ENCODE peak calls at places on chromosomes 2 and 18, in five cellular contexts. J is GM06990, G is tibial artery, N is MCF 10A, K is epithelial cell of esophagus. F is an unnamed sample.

GRCh38 chr2:172985139-172985874 is 90.3 kb upstream of the MAP3K20 start:
- DNase-seq in G (peak), J (no peak), N (peak), K (peak), F (no peak)

GRCh38 chr2:16020389-16021008 is 80.1 kb downstream of the MYCN start:
- DNase-seq in N (no peak), K (no peak), G (no peak), J (no peak), F (no peak)

GRCh38 chr2:85132834-85133637 is at the start of gene TCF7L1:
- DNase-seq in G (peak), K (peak), J (peak), N (peak), F (peak)

GRCh38 chr2:120879401-120880295 is 144.0 kb downstream of the GLI2 start:
- DNase-seq in J (no peak), K (no peak), G (peak), N (no peak), F (no peak)

GRCh38 chr2:65382776-65383357 is 49.5 kb downstream of the SPRED2 start:
- DNase-seq in G (peak), J (peak), N (peak), K (peak), F (no peak)

GRCh38 chr18:79679552-79680099 is at the start of gene CTDP1:
- DNase-seq in K (peak), J (no peak), N (peak), G (peak), F (peak)

GRCh38 chr2:146844226-146844990 is 1000.4 kb upstream of the ACVR2A start:
- DNase-seq in G (no peak), J (no peak), K (peak), N (peak), F (no peak)

GRCh38 chr2:113175101-113175628 is 1.4 kb downstream of the PSD4 start:
- DNase-seq in G (peak), J (peak), N (no peak), K (no peak), F (no peak)

GRCh38 chr18:55268629-55269275 is 309.5 kb upstream of the CCDC68 start:
- DNase-seq in N (no peak), G (no peak), J (no peak), K (no peak), F (no peak)

GRCh38 chr2:54660752-54661151 is 62.7 kb upstream of the EML6 start:
- DNase-seq in G (no peak), J (no peak), K (no peak), N (no peak), F (no peak)
- TF ChIP-seq CTCF in G (no peak), J (no peak), K (no peak), N (no peak), F (no peak)

GRCh38 chr2:219296142-219296541 is 13.1 kb downstream of the PTPRN start:
- DNase-seq in G (no peak), K (no peak), N (no peak), J (no peak), F (no peak)

GRCh38 chr2:219298759-219299371 is 10.3 kb downstream of the PTPRN start:
- DNase-seq in N (peak), J (peak), K (peak), G (peak), F (peak)

GRCh38 chr2:219296631-219297391 is 12.4 kb downstream of the PTPRN start:
- DNase-seq in G (no peak), N (no peak), K (no peak), J (no peak), F (no peak)

GRCh38 chr2:219299372-219299760 is 9.8 kb downstream of the PTPRN start:
- DNase-seq in G (no peak), J (no peak), K (no peak), N (no peak), F (no peak)

GRCh38 chr2:219297766-219298456 is 11.3 kb downstream of the PTPRN start:
- DNase-seq in J (no peak), G (no peak), N (no peak), K (no peak), F (peak)
- TF ChIP-seq CTCF in J (no peak), G (no peak), N (no peak), K (peak), F (no peak)

GRCh38 chr2:174490032-174490431 is 3.2 kb upstream of the GPR155 start:
- DNase-seq in K (no peak), J (peak), N (no peak), G (no peak), F (no peak)

GRCh38 chr2:174485763-174486613 is 841 bp downstream of the GPR155 start:
- DNase-seq in N (no peak), K (peak), J (no peak), G (no peak), F (peak)

GRCh38 chr2:174487536-174488162 is 820 bp upstream of the GPR155 start:
- DNase-seq in G (no peak), N (no peak), J (no peak), K (no peak), F (no peak)

GRCh38 chr2:174484573-174484972 is 2.3 kb downstream of the GPR155 start:
- DNase-seq in K (no peak), G (no peak), N (no peak), J (no peak), F (no peak)

DNA sequence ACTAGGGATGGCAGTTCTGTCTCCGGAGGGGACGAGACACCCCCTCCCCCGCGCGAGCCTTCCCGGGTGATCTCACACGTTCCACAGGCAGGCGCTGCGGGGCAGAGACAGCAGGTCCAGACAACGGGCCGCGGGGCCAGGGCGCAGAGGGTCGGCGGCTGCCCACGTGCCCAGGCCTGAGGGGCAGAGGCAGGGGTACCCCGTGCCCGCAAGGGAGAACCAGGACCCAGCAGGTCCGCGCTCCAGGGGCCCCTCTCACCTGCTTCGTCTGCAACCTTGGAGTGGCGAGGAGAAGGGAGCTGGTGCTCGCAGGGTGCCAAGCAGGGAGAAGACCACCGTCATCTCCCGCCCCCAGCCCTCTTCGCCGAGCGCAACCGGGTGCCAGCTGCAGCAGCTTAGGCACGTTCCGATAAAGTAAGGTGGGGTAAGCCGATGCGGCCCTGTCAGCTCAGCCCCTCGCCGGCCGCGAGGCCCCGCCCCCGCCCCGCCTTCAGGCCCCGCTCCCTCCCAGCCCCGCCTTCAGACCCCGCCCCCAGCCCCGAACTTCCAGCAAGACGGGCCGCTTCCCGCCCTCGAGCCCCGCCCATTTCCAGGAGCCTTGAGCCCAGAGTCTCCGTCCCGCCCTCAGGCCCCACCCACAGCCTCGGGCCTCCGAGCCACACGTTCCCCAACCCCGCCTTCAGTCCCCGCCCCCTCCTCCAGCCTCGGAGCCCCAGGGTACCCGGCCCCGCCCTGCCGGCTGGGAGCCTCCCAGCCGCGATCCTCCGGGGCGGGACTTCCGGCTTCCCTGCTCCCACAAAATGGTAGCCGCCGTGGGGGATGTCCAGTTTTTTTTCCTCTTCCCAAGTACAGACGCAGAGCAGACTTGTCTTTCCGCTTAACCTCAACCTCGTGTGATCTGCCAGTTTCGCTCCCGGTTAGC is at the start of gene GPR155:
- DNase-seq in J (peak), N (peak), G (peak), K (peak), F (peak)
- TF ChIP-seq CTCF in J (peak), N (no peak), G (no peak), K (no peak), F (no peak)

GRCh38 chr18:28607991-28608390 is 431.1 kb upstream of the CDH2 start:
- DNase-seq in J (no peak), G (no peak), K (no peak), N (no peak), F (no peak)
- TF ChIP-seq CTCF in J (no peak), G (no peak), K (no peak), N (no peak), F (no peak)

DNA sequence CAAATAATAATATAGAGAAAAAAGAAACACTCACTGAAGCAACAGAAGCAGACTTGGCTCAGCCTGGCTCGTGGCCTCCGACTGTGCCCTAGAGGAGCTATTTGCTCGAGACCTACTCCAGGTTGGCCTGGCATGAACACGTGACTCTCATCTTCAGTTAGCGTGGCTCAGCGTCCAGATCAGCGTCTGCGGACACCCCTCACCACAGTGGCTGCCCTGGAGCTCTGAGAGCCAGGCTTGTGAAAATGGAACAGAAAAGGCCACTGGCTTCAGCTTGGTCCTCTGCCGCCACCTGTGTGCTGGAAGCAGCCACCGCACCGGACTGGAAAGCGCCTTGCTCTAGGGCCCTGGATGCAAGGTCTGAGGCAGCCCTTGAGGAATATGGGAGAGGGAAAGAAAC is 1184.0 kb upstream of the GYPC start:
- DNase-seq in N (peak), K (peak), J (peak), G (no peak), F (peak)
- TF ChIP-seq CTCF in N (peak), K (peak), J (peak), G (no peak), F (peak)

DNA sequence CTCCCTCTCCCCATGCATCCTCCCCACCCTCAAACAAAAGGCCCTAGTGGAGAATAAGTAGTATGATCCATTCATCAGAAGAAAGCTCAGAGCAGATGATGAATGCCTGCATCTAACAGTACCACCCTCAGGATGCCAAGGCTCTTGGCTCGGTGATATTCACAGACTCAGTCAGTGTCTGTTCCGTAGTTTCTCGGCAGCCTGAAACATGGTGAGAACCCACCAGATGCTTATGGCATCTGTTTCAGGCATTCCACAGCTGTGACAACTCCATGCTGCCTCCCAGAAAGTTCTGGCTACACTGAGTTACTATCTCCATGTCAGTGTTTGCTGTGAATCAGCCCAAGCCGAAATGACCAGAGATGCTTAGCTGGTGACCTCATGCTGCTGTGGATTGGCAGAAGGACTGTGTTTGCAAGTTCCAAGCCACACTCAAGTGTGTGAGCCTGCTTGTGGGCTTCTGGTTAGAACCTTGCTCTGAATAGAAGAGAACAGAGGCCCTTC is 83.9 kb downstream of the WDSUB1 start:
- DNase-seq in N (no peak), K (peak), J (no peak), G (peak), F (no peak)
- TF ChIP-seq CTCF in N (no peak), K (no peak), J (no peak), G (no peak), F (no peak)

F was measured in glutamatergic neuron.